ENCODE peak calls at places on chromosomes 1 and 21, in six cellular contexts. E is astrocyte of the spinal cord; W is kidney; Z is pancreas; L is esophagus squamous epithelium; V is CD8-positive, alpha-beta T cell. A is an unnamed sample.

GRCh38 chr1:7178741-7179140 is 393.5 kb downstream of the CAMTA1 start:
- DNase-seq in E (no peak), W (no peak), Z (no peak), L (no peak), V (no peak), A (no peak)

GRCh38 chr21:42381347-42381984 is 14.4 kb downstream of the TMPRSS3 start:
- DNase-seq in E (peak; percentile 22), W (peak; percentile 26), Z (peak; percentile 78), L (no peak), V (peak; percentile 46), A (no peak)

GRCh38 chr1:91018006-91018405 is 3.8 kb downstream of the ZNF644 start:
- DNase-seq in E (no peak), W (no peak), Z (no peak), L (no peak), V (no peak), A (no peak)

GRCh38 chr1:61636392-61636791 is 88.5 kb downstream of the TM2D1 start:
- DNase-seq in E (no peak), W (no peak), Z (no peak), L (no peak), V (no peak), A (no peak)

GRCh38 chr1:97243973-97244560 is 522.5 kb downstream of the PTBP2 start:
- DNase-seq in E (peak; percentile 43), W (no peak), Z (no peak), L (no peak), V (no peak), A (no peak)

GRCh38 chr1:104132386-104132973 is 382.8 kb downstream of the AMY1C start:
- DNase-seq in E (peak; percentile 5), W (no peak), Z (no peak), L (no peak), V (no peak), A (no peak)

GRCh38 chr1:191674780-191675179 is 483.5 kb upstream of the RGS18 start:
- DNase-seq in E (no peak), W (no peak), Z (no peak), L (no peak), V (no peak), A (no peak)

GRCh38 chr1:89465201-89465600 is 59.4 kb upstream of the LRRC8B start:
- DNase-seq in E (no peak), W (no peak), Z (no peak), L (no peak), V (no peak), A (no peak)

GRCh38 chr1:197677313-197677712 is 98.0 kb downstream of the DENND1B start:
- DNase-seq in E (no peak), W (no peak), Z (no peak), L (no peak), V (no peak), A (no peak)

GRCh38 chr1:161037661-161038522 is 872 bp downstream of the TSTD1 start:
- DNase-seq in E (no peak), W (no peak), Z (no peak), L (no peak), V (no peak), A (no peak)

GRCh38 chr1:177181631-177182291 is 11.0 kb downstream of the BRINP2 start:
- DNase-seq in E (peak; percentile 45), W (peak; percentile 74), Z (peak; percentile 81), L (no peak), V (no peak), A (no peak)

GRCh38 chr21:34054259-34054658 is 19.1 kb upstream of the MRPS6 start:
- DNase-seq in E (no peak), W (no peak), Z (no peak), L (no peak), V (no peak), A (no peak)

GRCh38 chr21:14210738-14211137 is at the start of gene LIPI:
- DNase-seq in E (no peak), W (no peak), Z (no peak), L (no peak), V (no peak), A (no peak)

GRCh38 chr1:115052454-115053083 is 22.9 kb downstream of the TSHB start:
- DNase-seq in E (peak; percentile 50), W (no peak), Z (no peak), L (no peak), V (peak; percentile 62), A (no peak)

GRCh38 chr1:205913451-205914204 is 29.6 kb downstream of the SLC26A9 start:
- DNase-seq in E (no peak), W (no peak), Z (peak; percentile 83), L (no peak), V (no peak), A (peak; percentile 65)

GRCh38 chr1:8864713-8865397 is 13.6 kb downstream of the ENO1 start:
- DNase-seq in E (no peak), W (no peak), Z (no peak), L (no peak), V (no peak), A (no peak)

GRCh38 chr1:161089251-161089924 is at the start of gene NECTIN4:
- DNase-seq in E (no peak), W (peak; percentile 89), Z (peak; percentile 93), L (no peak), V (no peak), A (no peak)

GRCh38 chr1:50667710-50668356 is 244.6 kb upstream of the DMRTA2 start:
- DNase-seq in E (peak; percentile 56), W (no peak), Z (no peak), L (no peak), V (no peak), A (no peak)

GRCh38 chr1:226697151-226697575 is 41.9 kb downstream of the ITPKB start:
- DNase-seq in E (peak; percentile 87), W (no peak), Z (no peak), L (no peak), V (peak; percentile 44), A (no peak)

GRCh38 chr1:155044812-155045690 is 6.1 kb upstream of the ADAM15 start:
- DNase-seq in E (peak; percentile 66), W (peak; percentile 90), Z (peak; percentile 94), L (no peak), V (peak; percentile 62), A (peak; percentile 83)

GRCh38 chr21:16633851-16634521 is 878.9 kb upstream of the CXADR start:
- DNase-seq in E (no peak), W (no peak), Z (no peak), L (no peak), V (no peak), A (no peak)

GRCh38 chr1:57485643-57486042 is 61.8 kb upstream of the DAB1 start:
- DNase-seq in E (peak; percentile 53), W (no peak), Z (no peak), L (no peak), V (no peak), A (no peak)

GRCh38 chr21:15947707-15948106 is 217.9 kb downstream of the USP25 start:
- DNase-seq in E (no peak), W (no peak), Z (no peak), L (no peak), V (no peak), A (no peak)

DNA sequence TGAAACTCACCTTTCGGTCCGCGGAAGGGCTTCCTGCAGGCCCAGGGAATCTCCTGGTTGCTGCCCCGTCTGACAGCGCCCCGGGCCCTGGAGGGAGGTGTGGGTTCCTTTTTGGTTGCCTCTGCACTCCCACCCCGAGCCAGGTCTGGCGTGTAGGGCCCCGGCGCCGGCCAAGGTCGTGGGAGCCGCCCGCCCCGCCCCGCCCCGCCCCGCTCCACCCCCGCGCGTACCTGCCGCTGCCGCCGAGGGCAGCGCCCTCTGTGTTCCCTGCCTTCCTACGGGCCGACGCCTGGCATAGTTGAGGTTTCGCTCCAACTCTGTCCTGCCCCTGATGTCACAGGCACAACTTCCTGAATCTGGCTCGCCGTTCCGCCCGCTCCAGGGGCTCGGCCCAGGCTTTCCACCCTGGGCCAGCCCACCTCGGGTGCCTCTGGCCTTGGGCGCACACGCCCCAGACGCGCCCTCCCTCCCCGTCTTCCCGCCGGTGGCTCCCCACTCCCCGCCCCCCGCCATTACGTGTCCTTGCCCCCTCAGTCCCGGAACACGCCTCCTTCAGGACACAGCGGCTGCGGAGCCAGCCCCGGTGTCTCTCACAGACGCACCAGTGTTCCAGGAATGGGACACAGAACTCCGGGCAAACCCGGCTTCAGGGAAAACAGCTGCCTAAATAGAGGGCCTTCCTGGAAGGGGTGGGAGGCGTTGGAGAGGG is at the start of gene KIAA0040:
- DNase-seq in E (peak; percentile 6), W (peak; percentile 93), Z (peak; percentile 92), L (no peak), V (peak; percentile 63), A (peak; percentile 83)
- TF ChIP-seq CTCF in E (no peak), W (no peak), Z (no peak), L (no peak), V (no peak), A (no peak)

DNA sequence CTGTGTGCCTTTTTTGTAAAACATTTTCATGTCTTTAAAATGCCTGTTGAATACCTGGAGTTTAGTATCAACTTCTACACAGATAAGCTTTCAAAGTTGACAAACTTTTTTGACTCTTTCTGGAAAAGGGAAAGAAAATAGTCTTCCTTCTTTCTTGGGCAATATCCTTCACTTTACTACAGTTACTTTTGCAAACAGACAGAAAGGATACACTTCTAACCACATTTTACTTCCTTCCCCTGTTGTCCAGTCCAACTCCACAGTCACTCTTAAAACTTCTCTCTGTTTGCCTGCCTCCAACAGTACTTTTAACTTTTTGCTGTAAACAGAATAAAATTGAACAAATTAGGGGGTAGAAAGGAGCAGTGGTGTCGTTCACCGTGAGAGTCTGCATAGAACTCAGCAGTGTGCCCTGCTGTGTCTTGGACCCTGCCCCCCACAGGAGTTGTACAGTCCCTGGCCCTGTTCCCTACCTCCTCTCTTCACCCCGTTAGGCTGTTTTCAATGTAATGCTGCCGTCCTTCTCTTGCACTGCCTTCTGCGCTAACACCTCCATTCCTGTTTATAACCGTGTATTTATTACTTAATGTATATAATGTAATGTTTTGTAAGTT is 160.8 kb upstream of the SGIP1 start:
- DNase-seq in E (no peak), W (no peak), Z (no peak), L (no peak), V (no peak), A (no peak)
- H3K4me3 ChIP-seq in E (no peak overlapping the region), W (no peak overlapping the region), Z (no peak overlapping the region), L (no peak overlapping the region), V (no peak overlapping the region), A (no peak overlapping the region)

DNA sequence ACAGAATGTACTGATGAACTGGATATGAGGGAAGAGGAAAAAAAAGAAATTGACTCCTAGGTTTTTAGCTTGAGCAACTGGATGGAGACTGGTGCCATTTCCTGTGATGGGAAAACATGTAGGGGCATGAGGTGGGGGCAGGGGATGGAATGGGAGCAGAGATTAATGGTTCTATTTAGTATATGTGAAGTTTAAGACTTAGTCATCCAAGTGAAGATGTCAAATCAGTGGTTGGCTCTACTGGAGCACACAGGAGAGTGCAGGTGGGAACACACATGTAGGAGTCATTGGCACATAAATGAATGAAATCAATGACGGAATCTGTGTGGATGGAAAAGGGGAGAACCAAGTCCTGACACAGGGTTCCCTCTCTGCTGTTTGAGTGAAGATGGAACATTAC is 224.4 kb upstream of the COA6 start:
- DNase-seq in E (no peak), W (no peak), Z (no peak), L (no peak), V (no peak), A (no peak)
- TF ChIP-seq CTCF in E (no peak), W (no peak), Z (no peak), L (no peak), V (no peak), A (no peak)

DNA sequence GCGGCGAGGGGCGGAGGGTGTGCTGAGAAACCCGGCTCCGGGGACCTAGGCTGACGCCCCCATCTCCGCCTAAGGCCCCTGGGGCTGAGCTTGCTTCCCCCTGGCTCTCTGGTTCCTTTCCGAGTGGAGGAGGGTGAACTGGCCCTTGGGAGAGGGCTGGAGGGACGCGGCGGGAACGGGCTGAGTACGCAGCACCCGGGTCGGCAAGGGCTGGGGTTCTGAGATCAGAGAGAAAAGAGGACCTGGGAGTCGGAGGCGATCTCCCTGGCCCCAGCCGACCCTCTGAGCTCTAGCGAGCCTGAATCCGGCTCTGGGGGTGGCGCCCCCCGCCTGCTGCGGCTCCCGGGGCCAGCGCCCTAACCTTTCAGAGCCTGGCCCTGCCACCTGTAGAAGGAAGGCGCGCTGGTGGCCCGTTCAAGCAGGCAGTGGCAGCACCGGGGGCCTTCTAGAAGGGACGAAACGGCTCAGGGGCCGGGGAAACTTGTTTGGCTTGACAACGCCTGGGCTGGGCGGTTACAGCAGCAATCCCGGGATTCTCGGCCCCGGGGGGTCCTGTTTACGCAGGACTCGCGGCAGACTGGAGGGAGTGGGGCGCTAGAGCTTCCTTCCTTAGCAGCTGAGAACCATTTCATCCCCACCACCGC is 270.9 kb downstream of the FOXD2 start:
- DNase-seq in E (peak; percentile 25), W (no peak), Z (no peak), L (no peak), V (no peak), A (no peak)
- H3K4me3 ChIP-seq in E (peak overlapping the region; percentile 10), W (peak overlapping the region; percentile 43), Z (no peak overlapping the region), L (peak overlapping the region; percentile 9), V (no peak overlapping the region), A (peak overlapping the region; percentile 49)